ENCODE peak calls at places on chromosomes 12 and 14, in five cellular contexts. One of them, this sample, is unnamed.

GRCh38 chr12:107423531-107423930 is 262.1 kb upstream of the PWP1 start:
- DNase-seq in mesendoderm: no peak
- DNase-seq in caudate nucleus: no peak
- DNase-seq in kidney: no peak
- DNase-seq in CD4-positive, alpha-beta T cell: no peak
- DNase-seq in this sample: no peak

GRCh38 chr12:92259291-92259690 is 113.6 kb upstream of the BTG1 start:
- DNase-seq in CD4-positive, alpha-beta T cell: no peak
- DNase-seq in caudate nucleus: no peak
- DNase-seq in mesendoderm: no peak
- DNase-seq in kidney: no peak
- DNase-seq in this sample: no peak

GRCh38 chr14:66508846-66509621 is 1.1 kb downstream of the GPHN start:
- DNase-seq in kidney: peak
- DNase-seq in caudate nucleus: peak
- DNase-seq in mesendoderm: peak
- DNase-seq in CD4-positive, alpha-beta T cell: peak
- DNase-seq in this sample: peak

GRCh38 chr12:89140580-89141236 is 211.6 kb downstream of the DUSP6 start:
- DNase-seq in mesendoderm: no peak
- DNase-seq in CD4-positive, alpha-beta T cell: no peak
- DNase-seq in caudate nucleus: no peak
- DNase-seq in kidney: no peak
- DNase-seq in this sample: no peak

GRCh38 chr12:105741786-105742566 is 396.8 kb downstream of the NUAK1 start:
- DNase-seq in mesendoderm: no peak
- DNase-seq in kidney: no peak
- DNase-seq in caudate nucleus: no peak
- DNase-seq in CD4-positive, alpha-beta T cell: no peak
- DNase-seq in this sample: no peak

GRCh38 chr12:68411371-68411770 is 79.2 kb upstream of the MDM1 start:
- DNase-seq in kidney: no peak
- DNase-seq in CD4-positive, alpha-beta T cell: no peak
- DNase-seq in caudate nucleus: no peak
- DNase-seq in mesendoderm: no peak
- DNase-seq in this sample: no peak

GRCh38 chr12:129941646-129942045 is 37.8 kb upstream of the TMEM132D start:
- DNase-seq in mesendoderm: no peak
- DNase-seq in CD4-positive, alpha-beta T cell: no peak
- DNase-seq in caudate nucleus: no peak
- DNase-seq in kidney: no peak
- DNase-seq in this sample: no peak

GRCh38 chr12:55703976-55704761 is 3.5 kb downstream of the ITGA7 start:
- DNase-seq in CD4-positive, alpha-beta T cell: no peak
- DNase-seq in mesendoderm: no peak
- DNase-seq in kidney: peak
- DNase-seq in caudate nucleus: no peak
- DNase-seq in this sample: no peak

GRCh38 chr14:95335071-95335470 is 15.4 kb upstream of the CLMN start:
- DNase-seq in caudate nucleus: no peak
- DNase-seq in CD4-positive, alpha-beta T cell: no peak
- DNase-seq in mesendoderm: no peak
- DNase-seq in kidney: no peak
- DNase-seq in this sample: no peak

GRCh38 chr12:14691560-14691959 is 4.8 kb downstream of the GUCY2C start:
- DNase-seq in kidney: no peak
- DNase-seq in CD4-positive, alpha-beta T cell: no peak
- DNase-seq in mesendoderm: no peak
- DNase-seq in caudate nucleus: no peak
- DNase-seq in this sample: peak

GRCh38 chr12:74171478-74171909 is 366.1 kb upstream of the ATXN7L3B start:
- DNase-seq in CD4-positive, alpha-beta T cell: no peak
- DNase-seq in caudate nucleus: no peak
- DNase-seq in mesendoderm: no peak
- DNase-seq in kidney: peak
- DNase-seq in this sample: no peak

GRCh38 chr14:45112886-45113772 is 21.2 kb downstream of the FKBP3 start:
- DNase-seq in mesendoderm: no peak
- DNase-seq in CD4-positive, alpha-beta T cell: no peak
- DNase-seq in caudate nucleus: no peak
- DNase-seq in kidney: no peak
- DNase-seq in this sample: no peak

GRCh38 chr14:45118594-45118993 is 15.7 kb downstream of the FKBP3 start:
- DNase-seq in mesendoderm: no peak
- DNase-seq in caudate nucleus: no peak
- DNase-seq in kidney: no peak
- DNase-seq in CD4-positive, alpha-beta T cell: no peak
- DNase-seq in this sample: no peak

GRCh38 chr14:45120109-45120508 is 14.2 kb downstream of the FKBP3 start:
- DNase-seq in mesendoderm: no peak
- DNase-seq in caudate nucleus: no peak
- DNase-seq in CD4-positive, alpha-beta T cell: no peak
- DNase-seq in kidney: no peak
- DNase-seq in this sample: no peak

GRCh38 chr14:45114327-45114726 is 20.0 kb downstream of the FKBP3 start:
- DNase-seq in caudate nucleus: no peak
- DNase-seq in kidney: no peak
- DNase-seq in mesendoderm: no peak
- DNase-seq in CD4-positive, alpha-beta T cell: no peak
- DNase-seq in this sample: no peak
- H3K27ac ChIP-seq in caudate nucleus: no peak
- H3K27ac ChIP-seq in kidney: no peak
- H3K27ac ChIP-seq in mesendoderm: no peak
- H3K27ac ChIP-seq in CD4-positive, alpha-beta T cell: no peak
- H3K27ac ChIP-seq in this sample: no peak

GRCh38 chr14:69260246-69260978 is 454 bp downstream of the GALNT16 start:
- DNase-seq in mesendoderm: peak
- DNase-seq in kidney: peak
- DNase-seq in caudate nucleus: no peak
- DNase-seq in CD4-positive, alpha-beta T cell: no peak
- DNase-seq in this sample: no peak

GRCh38 chr14:69262516-69262915 is 2.6 kb downstream of the GALNT16 start:
- DNase-seq in kidney: no peak
- DNase-seq in caudate nucleus: no peak
- DNase-seq in CD4-positive, alpha-beta T cell: no peak
- DNase-seq in mesendoderm: no peak
- DNase-seq in this sample: no peak

GRCh38 chr14:69260979-69261605 is 1.1 kb downstream of the GALNT16 start:
- DNase-seq in kidney: peak
- DNase-seq in caudate nucleus: no peak
- DNase-seq in mesendoderm: peak
- DNase-seq in CD4-positive, alpha-beta T cell: peak
- DNase-seq in this sample: no peak

GRCh38 chr14:69263364-69263763 is 3.4 kb downstream of the GALNT16 start:
- DNase-seq in caudate nucleus: no peak
- DNase-seq in kidney: no peak
- DNase-seq in CD4-positive, alpha-beta T cell: no peak
- DNase-seq in mesendoderm: no peak
- DNase-seq in this sample: no peak

GRCh38 chr14:69261761-69262331 is 1.9 kb downstream of the GALNT16 start:
- DNase-seq in mesendoderm: peak
- DNase-seq in CD4-positive, alpha-beta T cell: no peak
- DNase-seq in kidney: no peak
- DNase-seq in caudate nucleus: no peak
- DNase-seq in this sample: no peak
- H3K27ac ChIP-seq in mesendoderm: no peak
- H3K27ac ChIP-seq in CD4-positive, alpha-beta T cell: no peak
- H3K27ac ChIP-seq in kidney: no peak
- H3K27ac ChIP-seq in caudate nucleus: no peak
- H3K27ac ChIP-seq in this sample: no peak

DNA sequence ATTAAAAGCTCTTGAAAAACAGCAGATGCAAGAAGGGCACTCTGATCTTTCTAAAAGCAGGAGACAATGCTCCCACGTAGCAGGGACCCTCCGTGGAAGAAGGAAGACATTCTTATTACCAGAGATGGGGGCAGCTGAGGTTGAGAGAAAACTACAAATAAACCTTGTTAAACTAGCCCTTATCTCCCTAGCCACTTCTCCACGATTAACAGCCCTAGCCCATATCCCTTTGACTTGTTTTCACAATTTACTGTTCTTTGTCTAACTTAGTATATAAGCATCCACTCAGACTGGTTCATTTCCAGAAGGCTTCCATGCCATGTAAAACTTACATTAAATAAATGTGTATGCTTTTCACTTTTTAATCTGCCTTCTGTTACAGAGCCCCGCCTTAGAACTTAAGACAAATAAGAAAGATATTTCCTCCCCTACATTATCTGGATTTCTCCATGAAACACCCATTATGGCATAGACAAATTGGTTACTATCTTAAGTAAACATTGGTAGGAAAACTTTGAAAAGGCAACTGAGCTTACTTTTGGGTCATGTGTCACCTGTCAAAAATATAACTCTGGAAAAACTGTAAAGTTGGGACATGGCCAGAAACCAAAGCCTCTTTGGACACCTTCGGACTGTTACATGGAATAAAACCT is 4.8 kb upstream of the RNASE1 start:
- DNase-seq in mesendoderm: no peak
- DNase-seq in kidney: no peak
- DNase-seq in caudate nucleus: no peak
- DNase-seq in CD4-positive, alpha-beta T cell: no peak
- DNase-seq in this sample: no peak
- H3K27ac ChIP-seq in mesendoderm: no peak
- H3K27ac ChIP-seq in kidney: no peak
- H3K27ac ChIP-seq in caudate nucleus: no peak
- H3K27ac ChIP-seq in CD4-positive, alpha-beta T cell: no peak
- H3K27ac ChIP-seq in this sample: no peak

GRCh38 chr14:91246051-91246852 is 1.7 kb upstream of the GPR68 start:
- DNase-seq in mesendoderm: no peak
- DNase-seq in CD4-positive, alpha-beta T cell: peak
- DNase-seq in caudate nucleus: no peak
- DNase-seq in kidney: no peak
- DNase-seq in this sample: no peak
- H3K27ac ChIP-seq in mesendoderm: no peak
- H3K27ac ChIP-seq in CD4-positive, alpha-beta T cell: peak
- H3K27ac ChIP-seq in caudate nucleus: no peak
- H3K27ac ChIP-seq in kidney: no peak
- H3K27ac ChIP-seq in this sample: no peak